ENCODE peak calls at places on chromosome 4, in seven cellular contexts. One of them, this sample, is unnamed.
A peak's percentile ranks its signal among the peaks of the same experiment; 100 is the strongest.

GRCh38 chr4:2882341-2882740 is 38.7 kb downstream of the ADD1 start:
- DNase-seq in mucosa of descending colon: no peak
- DNase-seq in CD8-positive, alpha-beta T cell: no peak
- DNase-seq in adrenal gland: no peak
- DNase-seq in trophoblast cell: no peak
- DNase-seq in HCT116: no peak
- DNase-seq in pancreas: no peak
- DNase-seq in this sample: no peak

GRCh38 chr4:57426779-57427395 is 316.7 kb upstream of the IGFBP7 start:
- DNase-seq in adrenal gland: peak; percentile 75
- DNase-seq in CD8-positive, alpha-beta T cell: peak; percentile 11
- DNase-seq in mucosa of descending colon: peak; percentile 75
- DNase-seq in pancreas: peak; percentile 85
- DNase-seq in trophoblast cell: peak; percentile 73
- DNase-seq in HCT116: peak; percentile 19
- DNase-seq in this sample: peak; percentile 90

GRCh38 chr4:169100656-169101055 is 90.6 kb upstream of the CBR4 start:
- DNase-seq in HCT116: no peak
- DNase-seq in CD8-positive, alpha-beta T cell: no peak
- DNase-seq in trophoblast cell: no peak
- DNase-seq in mucosa of descending colon: no peak
- DNase-seq in pancreas: no peak
- DNase-seq in adrenal gland: no peak
- DNase-seq in this sample: no peak

GRCh38 chr4:122617597-122618593 is 3.0 kb downstream of the IL21 start:
- DNase-seq in pancreas: no peak
- DNase-seq in trophoblast cell: no peak
- DNase-seq in HCT116: no peak
- DNase-seq in mucosa of descending colon: no peak
- DNase-seq in adrenal gland: no peak
- DNase-seq in CD8-positive, alpha-beta T cell: no peak
- DNase-seq in this sample: no peak

GRCh38 chr4:76740192-76740591 is 157.8 kb downstream of the SOWAHB start:
- DNase-seq in pancreas: no peak
- DNase-seq in adrenal gland: no peak
- DNase-seq in trophoblast cell: no peak
- DNase-seq in HCT116: no peak
- DNase-seq in mucosa of descending colon: no peak
- DNase-seq in CD8-positive, alpha-beta T cell: no peak
- DNase-seq in this sample: no peak

GRCh38 chr4:8506373-8507250 is 66.0 kb downstream of the TRMT44 start:
- DNase-seq in pancreas: no peak
- DNase-seq in mucosa of descending colon: no peak
- DNase-seq in adrenal gland: peak; percentile 22
- DNase-seq in HCT116: no peak
- DNase-seq in CD8-positive, alpha-beta T cell: no peak
- DNase-seq in trophoblast cell: peak; percentile 39
- DNase-seq in this sample: peak; percentile 32

GRCh38 chr4:42995343-42995944 is 102.9 kb downstream of the GRXCR1 start:
- DNase-seq in mucosa of descending colon: no peak
- DNase-seq in trophoblast cell: no peak
- DNase-seq in adrenal gland: no peak
- DNase-seq in pancreas: no peak
- DNase-seq in HCT116: no peak
- DNase-seq in CD8-positive, alpha-beta T cell: no peak
- DNase-seq in this sample: peak; percentile 42

GRCh38 chr4:13912966-13913365 is 285.4 kb upstream of the BOD1L1 start:
- DNase-seq in pancreas: no peak
- DNase-seq in mucosa of descending colon: no peak
- DNase-seq in trophoblast cell: no peak
- DNase-seq in HCT116: no peak
- DNase-seq in CD8-positive, alpha-beta T cell: no peak
- DNase-seq in adrenal gland: peak; percentile 23
- DNase-seq in this sample: no peak

GRCh38 chr4:118955515-118955914 is 66.9 kb downstream of the SYNPO2 start:
- DNase-seq in mucosa of descending colon: no peak
- DNase-seq in trophoblast cell: no peak
- DNase-seq in pancreas: no peak
- DNase-seq in HCT116: no peak
- DNase-seq in CD8-positive, alpha-beta T cell: no peak
- DNase-seq in adrenal gland: no peak
- DNase-seq in this sample: no peak

GRCh38 chr4:177051473-177052060 is 258.1 kb upstream of the NEIL3 start:
- DNase-seq in pancreas: no peak
- DNase-seq in HCT116: peak; percentile 44
- DNase-seq in mucosa of descending colon: no peak
- DNase-seq in adrenal gland: no peak
- DNase-seq in trophoblast cell: peak; percentile 3
- DNase-seq in CD8-positive, alpha-beta T cell: no peak
- DNase-seq in this sample: peak; percentile 56

GRCh38 chr4:26931451-26931850 is 70.8 kb downstream of the STIM2 start:
- DNase-seq in adrenal gland: no peak
- DNase-seq in trophoblast cell: no peak
- DNase-seq in CD8-positive, alpha-beta T cell: no peak
- DNase-seq in pancreas: no peak
- DNase-seq in mucosa of descending colon: no peak
- DNase-seq in HCT116: no peak
- DNase-seq in this sample: no peak

GRCh38 chr4:121728066-121728465 is 31.3 kb upstream of the ANXA5 start:
- DNase-seq in pancreas: no peak
- DNase-seq in adrenal gland: no peak
- DNase-seq in trophoblast cell: peak; percentile 94
- DNase-seq in HCT116: no peak
- DNase-seq in mucosa of descending colon: no peak
- DNase-seq in CD8-positive, alpha-beta T cell: no peak
- DNase-seq in this sample: no peak

GRCh38 chr4:53196872-53197759 is 168.7 kb downstream of the SCFD2 start:
- DNase-seq in trophoblast cell: no peak
- DNase-seq in CD8-positive, alpha-beta T cell: no peak
- DNase-seq in mucosa of descending colon: no peak
- DNase-seq in HCT116: peak; percentile 70
- DNase-seq in adrenal gland: no peak
- DNase-seq in pancreas: no peak
- DNase-seq in this sample: peak; percentile 84

GRCh38 chr4:6907658-6908191 is 1.9 kb upstream of the TBC1D14 start:
- DNase-seq in CD8-positive, alpha-beta T cell: no peak
- DNase-seq in pancreas: no peak
- DNase-seq in HCT116: peak; percentile 21
- DNase-seq in mucosa of descending colon: peak; percentile 79
- DNase-seq in trophoblast cell: peak; percentile 59
- DNase-seq in adrenal gland: peak; percentile 59
- DNase-seq in this sample: peak; percentile 68

GRCh38 chr4:118765399-118765798 is 70.5 kb downstream of the SEC24D start:
- DNase-seq in mucosa of descending colon: no peak
- DNase-seq in adrenal gland: no peak
- DNase-seq in HCT116: peak; percentile 54
- DNase-seq in trophoblast cell: no peak
- DNase-seq in pancreas: no peak
- DNase-seq in CD8-positive, alpha-beta T cell: no peak
- DNase-seq in this sample: peak; percentile 63

GRCh38 chr4:150683775-150684350 is 101.9 kb downstream of the MAB21L2 start:
- DNase-seq in HCT116: no peak
- DNase-seq in adrenal gland: no peak
- DNase-seq in CD8-positive, alpha-beta T cell: no peak
- DNase-seq in mucosa of descending colon: no peak
- DNase-seq in trophoblast cell: no peak
- DNase-seq in pancreas: no peak
- DNase-seq in this sample: no peak

GRCh38 chr4:66647468-66647867 is 897.8 kb downstream of the CENPC start:
- DNase-seq in HCT116: no peak
- DNase-seq in CD8-positive, alpha-beta T cell: no peak
- DNase-seq in mucosa of descending colon: no peak
- DNase-seq in trophoblast cell: no peak
- DNase-seq in pancreas: no peak
- DNase-seq in adrenal gland: no peak
- DNase-seq in this sample: no peak

GRCh38 chr4:188781655-188782054 is 642.4 kb downstream of the TRIML1 start:
- DNase-seq in HCT116: peak; percentile 21
- DNase-seq in mucosa of descending colon: no peak
- DNase-seq in adrenal gland: no peak
- DNase-seq in trophoblast cell: no peak
- DNase-seq in CD8-positive, alpha-beta T cell: no peak
- DNase-seq in pancreas: no peak
- DNase-seq in this sample: peak; percentile 45

GRCh38 chr4:183354213-183354612 is 32.0 kb upstream of the CLDN24 start:
- DNase-seq in trophoblast cell: peak; percentile 8
- DNase-seq in adrenal gland: no peak
- DNase-seq in CD8-positive, alpha-beta T cell: no peak
- DNase-seq in pancreas: no peak
- DNase-seq in mucosa of descending colon: no peak
- DNase-seq in HCT116: no peak
- DNase-seq in this sample: peak; percentile 22

GRCh38 chr4:24576276-24576675 is 8.1 kb downstream of the DHX15 start:
- DNase-seq in pancreas: no peak
- DNase-seq in CD8-positive, alpha-beta T cell: no peak
- DNase-seq in mucosa of descending colon: no peak
- DNase-seq in trophoblast cell: peak; percentile 33
- DNase-seq in adrenal gland: no peak
- DNase-seq in HCT116: no peak
- DNase-seq in this sample: no peak

GRCh38 chr4:24573582-24573981 is 10.8 kb downstream of the DHX15 start:
- DNase-seq in pancreas: no peak
- DNase-seq in trophoblast cell: no peak
- DNase-seq in CD8-positive, alpha-beta T cell: no peak
- DNase-seq in mucosa of descending colon: no peak
- DNase-seq in adrenal gland: no peak
- DNase-seq in HCT116: no peak
- DNase-seq in this sample: no peak

GRCh38 chr4:24570574-24571236 is 13.6 kb downstream of the DHX15 start:
- DNase-seq in HCT116: no peak
- DNase-seq in trophoblast cell: no peak
- DNase-seq in adrenal gland: no peak
- DNase-seq in mucosa of descending colon: no peak
- DNase-seq in CD8-positive, alpha-beta T cell: no peak
- DNase-seq in pancreas: no peak
- DNase-seq in this sample: no peak

GRCh38 chr4:24570172-24570571 is 14.2 kb downstream of the DHX15 start:
- DNase-seq in trophoblast cell: no peak
- DNase-seq in adrenal gland: no peak
- DNase-seq in mucosa of descending colon: no peak
- DNase-seq in pancreas: no peak
- DNase-seq in CD8-positive, alpha-beta T cell: no peak
- DNase-seq in HCT116: no peak
- DNase-seq in this sample: no peak

DNA sequence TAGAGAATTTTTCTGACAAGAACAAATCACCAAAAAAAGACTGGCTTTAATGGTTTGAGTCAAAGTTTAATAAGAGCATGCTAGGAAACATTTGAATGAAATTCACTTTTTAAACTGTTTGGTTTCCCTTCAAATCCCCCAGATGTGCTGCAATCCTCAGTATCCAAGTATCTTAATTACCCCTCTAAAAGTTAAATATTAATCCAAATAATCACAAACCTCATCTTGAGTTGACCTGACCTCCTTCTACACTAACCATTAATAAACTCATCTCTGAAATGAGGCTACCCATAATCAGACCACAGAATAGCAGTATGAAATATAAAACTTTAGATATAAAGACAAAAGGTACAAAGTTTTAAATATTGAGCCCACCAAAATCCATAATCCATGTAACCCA is 10.1 kb downstream of the DHX15 start:
- DNase-seq in HCT116: no peak
- DNase-seq in CD8-positive, alpha-beta T cell: no peak
- DNase-seq in pancreas: no peak
- DNase-seq in adrenal gland: no peak
- DNase-seq in trophoblast cell: no peak
- DNase-seq in mucosa of descending colon: no peak
- DNase-seq in this sample: no peak
- H3K36me3 ChIP-seq in HCT116: peaks cover 53% of the 10 kb centered on the region
- H3K36me3 ChIP-seq in CD8-positive, alpha-beta T cell: peaks cover 25% of the 10 kb centered on the region
- H3K36me3 ChIP-seq in pancreas: peaks cover 26% of the 10 kb centered on the region
- H3K36me3 ChIP-seq in adrenal gland: peaks cover 31% of the 10 kb centered on the region
- H3K36me3 ChIP-seq in trophoblast cell: peaks cover 28% of the 10 kb centered on the region
- H3K36me3 ChIP-seq in mucosa of descending colon: no peaks in the 10 kb centered on the region
- H3K36me3 ChIP-seq in this sample: peaks cover 14% of the 10 kb centered on the region

GRCh38 chr4:1316537-1317168 is 27.0 kb downstream of the MAEA start:
- DNase-seq in adrenal gland: no peak
- DNase-seq in HCT116: no peak
- DNase-seq in pancreas: no peak
- DNase-seq in mucosa of descending colon: no peak
- DNase-seq in CD8-positive, alpha-beta T cell: no peak
- DNase-seq in trophoblast cell: no peak
- DNase-seq in this sample: no peak
- H3K36me3 ChIP-seq in adrenal gland: peaks cover 50% of the 10 kb centered on the region
- H3K36me3 ChIP-seq in HCT116: peaks cover 48% of the 10 kb centered on the region
- H3K36me3 ChIP-seq in pancreas: peaks cover 39% of the 10 kb centered on the region
- H3K36me3 ChIP-seq in mucosa of descending colon: peaks cover 12% of the 10 kb centered on the region
- H3K36me3 ChIP-seq in CD8-positive, alpha-beta T cell: peaks cover 15% of the 10 kb centered on the region
- H3K36me3 ChIP-seq in trophoblast cell: peaks cover 69% of the 10 kb centered on the region
- H3K36me3 ChIP-seq in this sample: no peaks in the 10 kb centered on the region

GRCh38 chr4:74158561-74159396 is 861 bp downstream of the MTHFD2L start:
- DNase-seq in CD8-positive, alpha-beta T cell: no peak
- DNase-seq in adrenal gland: no peak
- DNase-seq in mucosa of descending colon: no peak
- DNase-seq in HCT116: no peak
- DNase-seq in pancreas: no peak
- DNase-seq in trophoblast cell: no peak
- DNase-seq in this sample: no peak

GRCh38 chr4:74157743-74158560 is at the start of gene MTHFD2L:
- DNase-seq in trophoblast cell: peak; percentile 92
- DNase-seq in CD8-positive, alpha-beta T cell: peak; percentile 78
- DNase-seq in adrenal gland: peak; percentile 95
- DNase-seq in mucosa of descending colon: peak; percentile 96
- DNase-seq in pancreas: peak; percentile 95
- DNase-seq in HCT116: peak; percentile 95
- DNase-seq in this sample: peak; percentile 97

GRCh38 chr4:74159397-74159709 is 1.4 kb downstream of the MTHFD2L start:
- DNase-seq in HCT116: no peak
- DNase-seq in mucosa of descending colon: no peak
- DNase-seq in trophoblast cell: no peak
- DNase-seq in adrenal gland: no peak
- DNase-seq in CD8-positive, alpha-beta T cell: no peak
- DNase-seq in pancreas: no peak
- DNase-seq in this sample: no peak

GRCh38 chr4:74157116-74157742 is 689 bp upstream of the MTHFD2L start:
- DNase-seq in mucosa of descending colon: no peak
- DNase-seq in pancreas: no peak
- DNase-seq in adrenal gland: peak; percentile 50
- DNase-seq in HCT116: no peak
- DNase-seq in trophoblast cell: no peak
- DNase-seq in CD8-positive, alpha-beta T cell: no peak
- DNase-seq in this sample: no peak

DNA sequence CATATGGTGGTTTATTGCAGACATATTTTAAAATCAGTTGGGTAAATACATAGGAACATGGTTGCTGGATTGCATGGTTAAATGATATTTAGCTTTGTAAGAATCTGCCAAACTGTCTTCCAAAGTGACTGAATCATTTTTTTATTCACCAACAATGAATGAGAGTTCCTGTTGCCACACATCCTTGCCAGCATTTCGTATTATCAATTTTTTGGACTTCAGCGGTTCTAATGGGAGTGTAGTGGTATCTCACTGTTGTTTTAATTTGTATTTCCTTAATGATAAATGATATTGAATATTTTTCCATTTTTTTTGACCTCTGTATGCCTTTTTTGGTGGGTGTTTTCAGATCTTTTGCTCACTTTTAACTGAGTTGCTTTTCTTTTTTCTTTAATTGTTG is 1.4 kb upstream of the MTHFD2L start:
- DNase-seq in pancreas: no peak
- DNase-seq in HCT116: no peak
- DNase-seq in mucosa of descending colon: no peak
- DNase-seq in CD8-positive, alpha-beta T cell: no peak
- DNase-seq in adrenal gland: no peak
- DNase-seq in trophoblast cell: no peak
- DNase-seq in this sample: no peak
- H3K36me3 ChIP-seq in pancreas: no peaks in the 10 kb centered on the region
- H3K36me3 ChIP-seq in HCT116: peaks cover 15% of the 10 kb centered on the region
- H3K36me3 ChIP-seq in mucosa of descending colon: no peaks in the 10 kb centered on the region
- H3K36me3 ChIP-seq in CD8-positive, alpha-beta T cell: no peaks in the 10 kb centered on the region
- H3K36me3 ChIP-seq in adrenal gland: peaks cover 10% of the 10 kb centered on the region
- H3K36me3 ChIP-seq in trophoblast cell: no peaks in the 10 kb centered on the region
- H3K36me3 ChIP-seq in this sample: no peaks in the 10 kb centered on the region

GRCh38 chr4:140355288-140355687 is 18.2 kb upstream of the SCOC start:
- DNase-seq in adrenal gland: no peak
- DNase-seq in trophoblast cell: no peak
- DNase-seq in mucosa of descending colon: no peak
- DNase-seq in HCT116: no peak
- DNase-seq in pancreas: no peak
- DNase-seq in CD8-positive, alpha-beta T cell: no peak
- DNase-seq in this sample: no peak
- H3K36me3 ChIP-seq in adrenal gland: no peaks in the 10 kb centered on the region
- H3K36me3 ChIP-seq in trophoblast cell: no peaks in the 10 kb centered on the region
- H3K36me3 ChIP-seq in mucosa of descending colon: no peaks in the 10 kb centered on the region
- H3K36me3 ChIP-seq in HCT116: no peaks in the 10 kb centered on the region
- H3K36me3 ChIP-seq in pancreas: no peaks in the 10 kb centered on the region
- H3K36me3 ChIP-seq in CD8-positive, alpha-beta T cell: no peaks in the 10 kb centered on the region
- H3K36me3 ChIP-seq in this sample: no peaks in the 10 kb centered on the region

This sample was measured in hepatocyte.